ENCODE peak calls at places on chromosomes 6 and 20, in nine cellular contexts. One of them, this sample, is unnamed.

GRCh38 chr6:133286765-133287164 is 45.6 kb downstream of the EYA4 start:
- DNase-seq in stimulated activated CD8-positive, alpha-beta memory T cell treated with anti-CD3 and anti-CD28 coated beads, Interleukin-2, amount 100 ng/mL, for 48 hours: no peak
- DNase-seq in iPS-NIHi11: peak
- DNase-seq in stimulated activated CD4-positive, alpha-beta T cell treated with anti-CD3 and anti-CD28 coated beads, Interleukin-1b, Interleukin-23, amount 100 ng/mL, for 1 hour: no peak
- DNase-seq in activated CD8-positive, alpha-beta memory T cell treated with anti-CD3 and anti-CD28 coated beads for 1 hour: no peak
- DNase-seq in fibroblast of villous mesenchyme: peak
- DNase-seq in T-cell: no peak
- DNase-seq in T follicular helper cell: no peak
- DNase-seq in GM03348: peak
- DNase-seq in this sample: no peak

GRCh38 chr6:33814663-33814985 is 10.8 kb upstream of the MLN start:
- DNase-seq in stimulated activated CD8-positive, alpha-beta memory T cell treated with anti-CD3 and anti-CD28 coated beads, Interleukin-2, amount 100 ng/mL, for 48 hours: no peak
- DNase-seq in iPS-NIHi11: no peak
- DNase-seq in stimulated activated CD4-positive, alpha-beta T cell treated with anti-CD3 and anti-CD28 coated beads, Interleukin-1b, Interleukin-23, amount 100 ng/mL, for 1 hour: no peak
- DNase-seq in activated CD8-positive, alpha-beta memory T cell treated with anti-CD3 and anti-CD28 coated beads for 1 hour: no peak
- DNase-seq in fibroblast of villous mesenchyme: no peak
- DNase-seq in T-cell: no peak
- DNase-seq in T follicular helper cell: no peak
- DNase-seq in GM03348: no peak
- DNase-seq in this sample: no peak

GRCh38 chr6:90997076-90997475 is 410.2 kb upstream of the MAP3K7 start:
- DNase-seq in stimulated activated CD8-positive, alpha-beta memory T cell treated with anti-CD3 and anti-CD28 coated beads, Interleukin-2, amount 100 ng/mL, for 48 hours: no peak
- DNase-seq in iPS-NIHi11: no peak
- DNase-seq in stimulated activated CD4-positive, alpha-beta T cell treated with anti-CD3 and anti-CD28 coated beads, Interleukin-1b, Interleukin-23, amount 100 ng/mL, for 1 hour: no peak
- DNase-seq in activated CD8-positive, alpha-beta memory T cell treated with anti-CD3 and anti-CD28 coated beads for 1 hour: no peak
- DNase-seq in fibroblast of villous mesenchyme: no peak
- DNase-seq in T-cell: no peak
- DNase-seq in T follicular helper cell: no peak
- DNase-seq in GM03348: no peak
- DNase-seq in this sample: no peak

GRCh38 chr20:57502331-57502700 is 22.6 kb downstream of the CTCFL start:
- DNase-seq in stimulated activated CD8-positive, alpha-beta memory T cell treated with anti-CD3 and anti-CD28 coated beads, Interleukin-2, amount 100 ng/mL, for 48 hours: no peak
- DNase-seq in iPS-NIHi11: no peak
- DNase-seq in stimulated activated CD4-positive, alpha-beta T cell treated with anti-CD3 and anti-CD28 coated beads, Interleukin-1b, Interleukin-23, amount 100 ng/mL, for 1 hour: no peak
- DNase-seq in activated CD8-positive, alpha-beta memory T cell treated with anti-CD3 and anti-CD28 coated beads for 1 hour: no peak
- DNase-seq in fibroblast of villous mesenchyme: no peak
- DNase-seq in T-cell: no peak
- DNase-seq in T follicular helper cell: no peak
- DNase-seq in GM03348: no peak
- DNase-seq in this sample: no peak

GRCh38 chr6:162622572-162622971 is 105.0 kb downstream of the PRKN start:
- DNase-seq in stimulated activated CD8-positive, alpha-beta memory T cell treated with anti-CD3 and anti-CD28 coated beads, Interleukin-2, amount 100 ng/mL, for 48 hours: no peak
- DNase-seq in iPS-NIHi11: no peak
- DNase-seq in stimulated activated CD4-positive, alpha-beta T cell treated with anti-CD3 and anti-CD28 coated beads, Interleukin-1b, Interleukin-23, amount 100 ng/mL, for 1 hour: no peak
- DNase-seq in activated CD8-positive, alpha-beta memory T cell treated with anti-CD3 and anti-CD28 coated beads for 1 hour: no peak
- DNase-seq in fibroblast of villous mesenchyme: no peak
- DNase-seq in T-cell: no peak
- DNase-seq in T follicular helper cell: no peak
- DNase-seq in GM03348: no peak
- DNase-seq in this sample: no peak

GRCh38 chr6:166633732-166634535 is 6.9 kb upstream of the RPS6KA2 start:
- DNase-seq in stimulated activated CD8-positive, alpha-beta memory T cell treated with anti-CD3 and anti-CD28 coated beads, Interleukin-2, amount 100 ng/mL, for 48 hours: no peak
- DNase-seq in iPS-NIHi11: no peak
- DNase-seq in stimulated activated CD4-positive, alpha-beta T cell treated with anti-CD3 and anti-CD28 coated beads, Interleukin-1b, Interleukin-23, amount 100 ng/mL, for 1 hour: no peak
- DNase-seq in activated CD8-positive, alpha-beta memory T cell treated with anti-CD3 and anti-CD28 coated beads for 1 hour: no peak
- DNase-seq in fibroblast of villous mesenchyme: no peak
- DNase-seq in T-cell: no peak
- DNase-seq in T follicular helper cell: no peak
- DNase-seq in GM03348: no peak
- DNase-seq in this sample: no peak

GRCh38 chr20:35561268-35561667 is 19.4 kb downstream of the ERGIC3 start:
- DNase-seq in stimulated activated CD8-positive, alpha-beta memory T cell treated with anti-CD3 and anti-CD28 coated beads, Interleukin-2, amount 100 ng/mL, for 48 hours: no peak
- DNase-seq in iPS-NIHi11: peak
- DNase-seq in stimulated activated CD4-positive, alpha-beta T cell treated with anti-CD3 and anti-CD28 coated beads, Interleukin-1b, Interleukin-23, amount 100 ng/mL, for 1 hour: no peak
- DNase-seq in activated CD8-positive, alpha-beta memory T cell treated with anti-CD3 and anti-CD28 coated beads for 1 hour: no peak
- DNase-seq in fibroblast of villous mesenchyme: peak
- DNase-seq in T-cell: peak
- DNase-seq in T follicular helper cell: no peak
- DNase-seq in GM03348: peak
- DNase-seq in this sample: no peak

GRCh38 chr6:110884321-110884720 is 9.7 kb downstream of the AMD1 start:
- DNase-seq in stimulated activated CD8-positive, alpha-beta memory T cell treated with anti-CD3 and anti-CD28 coated beads, Interleukin-2, amount 100 ng/mL, for 48 hours: no peak
- DNase-seq in iPS-NIHi11: no peak
- DNase-seq in stimulated activated CD4-positive, alpha-beta T cell treated with anti-CD3 and anti-CD28 coated beads, Interleukin-1b, Interleukin-23, amount 100 ng/mL, for 1 hour: no peak
- DNase-seq in activated CD8-positive, alpha-beta memory T cell treated with anti-CD3 and anti-CD28 coated beads for 1 hour: no peak
- DNase-seq in fibroblast of villous mesenchyme: no peak
- DNase-seq in T-cell: no peak
- DNase-seq in T follicular helper cell: no peak
- DNase-seq in GM03348: no peak
- DNase-seq in this sample: no peak

GRCh38 chr20:5570442-5570841 is 179.8 kb upstream of the SHLD1 start:
- DNase-seq in stimulated activated CD8-positive, alpha-beta memory T cell treated with anti-CD3 and anti-CD28 coated beads, Interleukin-2, amount 100 ng/mL, for 48 hours: no peak
- DNase-seq in iPS-NIHi11: no peak
- DNase-seq in stimulated activated CD4-positive, alpha-beta T cell treated with anti-CD3 and anti-CD28 coated beads, Interleukin-1b, Interleukin-23, amount 100 ng/mL, for 1 hour: no peak
- DNase-seq in activated CD8-positive, alpha-beta memory T cell treated with anti-CD3 and anti-CD28 coated beads for 1 hour: no peak
- DNase-seq in fibroblast of villous mesenchyme: no peak
- DNase-seq in T-cell: peak
- DNase-seq in T follicular helper cell: no peak
- DNase-seq in GM03348: no peak
- DNase-seq in this sample: no peak

GRCh38 chr6:167294651-167295494 is 3.8 kb downstream of the UNC93A start:
- DNase-seq in stimulated activated CD8-positive, alpha-beta memory T cell treated with anti-CD3 and anti-CD28 coated beads, Interleukin-2, amount 100 ng/mL, for 48 hours: no peak
- DNase-seq in iPS-NIHi11: no peak
- DNase-seq in stimulated activated CD4-positive, alpha-beta T cell treated with anti-CD3 and anti-CD28 coated beads, Interleukin-1b, Interleukin-23, amount 100 ng/mL, for 1 hour: no peak
- DNase-seq in activated CD8-positive, alpha-beta memory T cell treated with anti-CD3 and anti-CD28 coated beads for 1 hour: no peak
- DNase-seq in fibroblast of villous mesenchyme: no peak
- DNase-seq in T-cell: no peak
- DNase-seq in T follicular helper cell: no peak
- DNase-seq in GM03348: no peak
- DNase-seq in this sample: no peak

GRCh38 chr20:7841291-7841966 is 98.8 kb downstream of the HAO1 start:
- DNase-seq in stimulated activated CD8-positive, alpha-beta memory T cell treated with anti-CD3 and anti-CD28 coated beads, Interleukin-2, amount 100 ng/mL, for 48 hours: no peak
- DNase-seq in iPS-NIHi11: no peak
- DNase-seq in stimulated activated CD4-positive, alpha-beta T cell treated with anti-CD3 and anti-CD28 coated beads, Interleukin-1b, Interleukin-23, amount 100 ng/mL, for 1 hour: no peak
- DNase-seq in activated CD8-positive, alpha-beta memory T cell treated with anti-CD3 and anti-CD28 coated beads for 1 hour: no peak
- DNase-seq in fibroblast of villous mesenchyme: peak
- DNase-seq in T-cell: no peak
- DNase-seq in T follicular helper cell: no peak
- DNase-seq in GM03348: peak
- DNase-seq in this sample: no peak

GRCh38 chr6:37285861-37286311 is 27.9 kb upstream of the TMEM217 start:
- DNase-seq in stimulated activated CD8-positive, alpha-beta memory T cell treated with anti-CD3 and anti-CD28 coated beads, Interleukin-2, amount 100 ng/mL, for 48 hours: peak
- DNase-seq in iPS-NIHi11: no peak
- DNase-seq in stimulated activated CD4-positive, alpha-beta T cell treated with anti-CD3 and anti-CD28 coated beads, Interleukin-1b, Interleukin-23, amount 100 ng/mL, for 1 hour: no peak
- DNase-seq in activated CD8-positive, alpha-beta memory T cell treated with anti-CD3 and anti-CD28 coated beads for 1 hour: no peak
- DNase-seq in fibroblast of villous mesenchyme: no peak
- DNase-seq in T-cell: no peak
- DNase-seq in T follicular helper cell: no peak
- DNase-seq in GM03348: no peak
- DNase-seq in this sample: peak

GRCh38 chr20:3262566-3262965 is 23.6 kb upstream of the SLC4A11 start:
- DNase-seq in stimulated activated CD8-positive, alpha-beta memory T cell treated with anti-CD3 and anti-CD28 coated beads, Interleukin-2, amount 100 ng/mL, for 48 hours: no peak
- DNase-seq in iPS-NIHi11: no peak
- DNase-seq in stimulated activated CD4-positive, alpha-beta T cell treated with anti-CD3 and anti-CD28 coated beads, Interleukin-1b, Interleukin-23, amount 100 ng/mL, for 1 hour: no peak
- DNase-seq in activated CD8-positive, alpha-beta memory T cell treated with anti-CD3 and anti-CD28 coated beads for 1 hour: no peak
- DNase-seq in fibroblast of villous mesenchyme: peak
- DNase-seq in T-cell: no peak
- DNase-seq in T follicular helper cell: no peak
- DNase-seq in GM03348: peak
- DNase-seq in this sample: no peak

GRCh38 chr6:87393026-87393622 is 14.6 kb upstream of the CFAP206 start:
- DNase-seq in stimulated activated CD8-positive, alpha-beta memory T cell treated with anti-CD3 and anti-CD28 coated beads, Interleukin-2, amount 100 ng/mL, for 48 hours: no peak
- DNase-seq in iPS-NIHi11: peak
- DNase-seq in stimulated activated CD4-positive, alpha-beta T cell treated with anti-CD3 and anti-CD28 coated beads, Interleukin-1b, Interleukin-23, amount 100 ng/mL, for 1 hour: no peak
- DNase-seq in activated CD8-positive, alpha-beta memory T cell treated with anti-CD3 and anti-CD28 coated beads for 1 hour: no peak
- DNase-seq in fibroblast of villous mesenchyme: peak
- DNase-seq in T-cell: peak
- DNase-seq in T follicular helper cell: no peak
- DNase-seq in GM03348: peak
- DNase-seq in this sample: peak

This sample was measured in GM18507.